ENCODE peak calls at places on chromosomes 16 and 17, in four cellular contexts. H, O, S and Q are unnamed samples.

GRCh38 chr16:52488837-52489289 is 58.1 kb downstream of the TOX3 start:
- DNase-seq in H (peak; percentile 98), O (no peak), S (no peak), Q (no peak)

GRCh38 chr16:81447383-81448101 is 2.9 kb downstream of the CMIP start:
- DNase-seq in H (peak; percentile 57), O (no peak), S (no peak), Q (peak; percentile 82)

GRCh38 chr17:48307814-48308411 is 122.1 kb downstream of the SKAP1 start:
- DNase-seq in H (peak; percentile 56), O (peak; percentile 76), S (peak; percentile 48), Q (peak; percentile 58)

GRCh38 chr16:89670496-89671431 is 13.1 kb downstream of the SPATA33 start:
- DNase-seq in H (peak; percentile 21), O (peak; percentile 34), S (no peak), Q (peak; percentile 51)

GRCh38 chr16:48384305-48384981 is 770 bp downstream of the SIAH1 start:
- DNase-seq in H (peak; percentile 41), O (peak; percentile 54), S (peak; percentile 94), Q (peak; percentile 36)

GRCh38 chr16:1007284-1007850 is 25.8 kb downstream of the SOX8 start:
- DNase-seq in H (no peak), O (no peak), S (no peak), Q (no peak)

GRCh38 chr16:67961551-67961957 is 6.9 kb downstream of the SLC12A4 start:
- DNase-seq in H (no peak), O (no peak), S (peak; percentile 82), Q (peak; percentile 98)

GRCh38 chr17:78120971-78121800 is 7.4 kb downstream of the TMC6 start:
- DNase-seq in H (no peak), O (no peak), S (no peak), Q (no peak)

GRCh38 chr16:84608281-84608680 is 9.6 kb downstream of the COTL1 start:
- DNase-seq in H (no peak), O (no peak), S (no peak), Q (no peak)

GRCh38 chr17:69084911-69085310 is 24.2 kb upstream of the ABCA9 start:
- DNase-seq in H (peak; percentile 50), O (no peak), S (peak; percentile 23), Q (no peak)

GRCh38 chr16:81837312-81837748 is 58.2 kb downstream of the PLCG2 start:
- DNase-seq in H (no peak), O (no peak), S (no peak), Q (no peak)

GRCh38 chr16:87319997-87320491 is 2.9 kb upstream of the C16orf95 start:
- DNase-seq in H (no peak), O (no peak), S (no peak), Q (no peak)

GRCh38 chr17:21528031-21528684 is 152.0 kb downstream of the KCNJ12 start:
- DNase-seq in H (no peak), O (no peak), S (no peak), Q (no peak)

GRCh38 chr17:28071891-28072606 is 29.6 kb downstream of the NLK start:
- DNase-seq in H (no peak), O (no peak), S (no peak), Q (no peak)

GRCh38 chr17:19676901-19677300 is 28.4 kb downstream of the ALDH3A2 start:
- DNase-seq in H (no peak), O (no peak), S (no peak), Q (no peak)

GRCh38 chr16:10419701-10420100 is 33.8 kb downstream of the ATF7IP2 start:
- DNase-seq in H (no peak), O (no peak), S (no peak), Q (no peak)

GRCh38 chr17:35489944-35490343 is 41.4 kb upstream of the SLFN13 start:
- DNase-seq in H (no peak), O (no peak), S (no peak), Q (no peak)
- TF ChIP-seq CTCF in H (no peak), O (no peak), S (no peak), Q (no peak)

GRCh38 chr16:13397126-13397525 is 495.7 kb downstream of the SHISA9 start:
- DNase-seq in H (no peak), O (no peak), S (no peak), Q (no peak)
- TF ChIP-seq CTCF in H (peak; percentile 26), O (no peak), S (no peak), Q (no peak)

GRCh38 chr17:49437696-49438438 is 23.2 kb upstream of the PHB1 start:
- DNase-seq in H (no peak), O (no peak), S (no peak), Q (no peak)

GRCh38 chr17:49439673-49440571 is 25.2 kb upstream of the PHB1 start:
- DNase-seq in H (peak; percentile 49), O (no peak), S (no peak), Q (no peak)

GRCh38 chr17:49439305-49439672 is 24.6 kb upstream of the PHB1 start:
- DNase-seq in H (no peak), O (no peak), S (no peak), Q (no peak)

GRCh38 chr17:49438439-49438861 is 23.8 kb upstream of the PHB1 start:
- DNase-seq in H (peak; percentile 41), O (no peak), S (no peak), Q (no peak)

DNA sequence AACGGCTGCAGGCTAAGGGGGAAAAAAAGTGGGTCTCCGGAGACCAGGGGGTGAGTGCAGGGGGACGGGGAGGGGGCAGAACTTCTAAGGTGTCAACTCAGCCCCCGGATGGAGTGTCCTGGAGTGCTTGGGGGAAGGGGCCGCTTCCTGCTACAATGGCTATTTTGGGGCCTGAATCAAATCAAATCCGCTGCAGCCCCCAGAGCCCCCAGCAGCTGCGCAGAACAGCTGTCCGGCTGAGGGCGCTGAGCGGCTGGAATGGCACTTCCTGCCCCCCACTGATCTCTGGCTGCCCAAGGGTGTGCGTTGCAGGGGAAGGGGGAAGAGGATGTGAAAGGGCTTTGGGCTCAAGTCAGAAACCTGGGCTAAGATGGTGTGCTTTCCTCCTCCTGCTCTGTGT is 24.2 kb upstream of the PHB1 start:
- DNase-seq in H (no peak), O (no peak), S (peak; percentile 62), Q (no peak)
- TF ChIP-seq CTCF in H (no peak), O (no peak), S (no peak), Q (no peak)

GRCh38 chr17:54950116-54950515 is 18.3 kb downstream of the COX11 start:
- DNase-seq in H (no peak), O (no peak), S (no peak), Q (no peak)
- TF ChIP-seq CTCF in H (no peak), O (no peak), S (no peak), Q (no peak)